ENCODE peak calls at places on chromosomes 13 and 19, in ten cellular contexts. D is activated T-helper 9 cell treated with anti-CD3 and anti-CD28 coated beads, Interleukin-2, amount 50 U/mL, for 16 hours; I is kidney; K is Peyer's patch; Z is stimulated activated CD4-positive, alpha-beta T cell treated with anti-CD3 and anti-CD28 coated beads, Interleukin-15, amount 100 ng/mL, for 1 hour; L is LoVo; X is SK-MEL-5; W is tibial nerve; C is T-helper 9 cell; O is ELR. B is an unnamed sample.

GRCh38 chr19:4303778-4304508 is 455 bp upstream of the FSD1 start:
- DNase-seq in D (no peak), I (no peak), K (no peak), Z (no peak), L (no peak), X (no peak), W (no peak), C (no peak), O (no peak), B (no peak)

GRCh38 chr13:27379694-27380596 is 44.5 kb upstream of the GTF3A start:
- DNase-seq in D (no peak), I (no peak), K (peak), Z (peak), L (peak), X (peak), W (peak), C (peak), O (peak), B (no peak)

GRCh38 chr13:106567421-106568224 is at the start of gene ARGLU1:
- DNase-seq in D (peak), I (peak), K (peak), Z (peak), L (peak), X (peak), W (peak), C (peak), O (peak), B (no peak)

GRCh38 chr19:33719366-33720154 is 77.1 kb upstream of the KCTD15 start:
- DNase-seq in D (no peak), I (peak), K (peak), Z (no peak), L (no peak), X (no peak), W (no peak), C (no peak), O (no peak), B (no peak)

GRCh38 chr19:15136234-15136954 is 29.2 kb downstream of the SYDE1 start:
- DNase-seq in D (no peak), I (no peak), K (no peak), Z (no peak), L (no peak), X (no peak), W (no peak), C (no peak), O (peak), B (no peak)

GRCh38 chr13:40615619-40616018 is 50.8 kb downstream of the FOXO1 start:
- DNase-seq in D (no peak), I (no peak), K (no peak), Z (no peak), L (no peak), X (peak), W (no peak), C (no peak), O (no peak), B (no peak)

GRCh38 chr13:101626925-101627555 is 174.6 kb downstream of the ITGBL1 start:
- DNase-seq in D (peak), I (no peak), K (no peak), Z (no peak), L (no peak), X (no peak), W (no peak), C (no peak), O (peak), B (no peak)

GRCh38 chr13:100527644-100528043 is 60.9 kb downstream of the GGACT start:
- DNase-seq in D (no peak), I (no peak), K (no peak), Z (no peak), L (no peak), X (no peak), W (no peak), C (no peak), O (no peak), B (no peak)

GRCh38 chr13:71621152-71622124 is 245.6 kb downstream of the DACH1 start:
- DNase-seq in D (no peak), I (no peak), K (no peak), Z (no peak), L (no peak), X (no peak), W (no peak), C (no peak), O (no peak), B (no peak)

GRCh38 chr19:42276821-42277220 is 7.8 kb downstream of the CIC start:
- DNase-seq in D (no peak), I (no peak), K (no peak), Z (no peak), L (no peak), X (no peak), W (no peak), C (no peak), O (peak), B (no peak)

GRCh38 chr19:5003781-5004180 is 34.9 kb downstream of the KDM4B start:
- DNase-seq in D (no peak), I (no peak), K (no peak), Z (no peak), L (no peak), X (no peak), W (no peak), C (no peak), O (no peak), B (no peak)

GRCh38 chr13:31518666-31519065 is 220.7 kb upstream of the RXFP2 start:
- DNase-seq in D (no peak), I (no peak), K (no peak), Z (no peak), L (no peak), X (no peak), W (no peak), C (no peak), O (no peak), B (no peak)

GRCh38 chr13:30810261-30810701 is 74.9 kb downstream of the ALOX5AP start:
- DNase-seq in D (no peak), I (peak), K (no peak), Z (no peak), L (no peak), X (no peak), W (no peak), C (no peak), O (no peak), B (no peak)

GRCh38 chr19:7637374-7638256 is 705 bp downstream of the STXBP2 start:
- DNase-seq in D (no peak), I (peak), K (peak), Z (no peak), L (peak), X (no peak), W (no peak), C (no peak), O (no peak), B (no peak)

GRCh38 chr13:114077121-114077937 is 55.1 kb downstream of the RASA3 start:
- DNase-seq in D (no peak), I (peak), K (no peak), Z (no peak), L (no peak), X (no peak), W (no peak), C (no peak), O (no peak), B (no peak)

GRCh38 chr19:48806518-48806817 is 4.4 kb downstream of the BCAT2 start:
- DNase-seq in D (no peak), I (no peak), K (no peak), Z (no peak), L (no peak), X (no peak), W (no peak), C (peak), O (peak), B (peak)

GRCh38 chr13:98994896-98995295 is 17.0 kb upstream of the DOCK9 start:
- DNase-seq in D (no peak), I (no peak), K (no peak), Z (no peak), L (no peak), X (no peak), W (no peak), C (no peak), O (no peak), B (no peak)

GRCh38 chr13:112765734-112766133 is 75.9 kb downstream of the ATP11A start:
- DNase-seq in D (no peak), I (no peak), K (peak), Z (no peak), L (no peak), X (no peak), W (no peak), C (no peak), O (no peak), B (no peak)

GRCh38 chr13:112562786-112563383 is 25.1 kb downstream of the TUBGCP3 start:
- DNase-seq in D (no peak), I (no peak), K (peak), Z (no peak), L (no peak), X (no peak), W (no peak), C (no peak), O (no peak), B (no peak)

GRCh38 chr19:33758541-33759013 is 38.1 kb upstream of the KCTD15 start:
- DNase-seq in D (no peak), I (no peak), K (no peak), Z (no peak), L (peak), X (no peak), W (no peak), C (no peak), O (no peak), B (no peak)

GRCh38 chr13:109646423-109646822 is 140.0 kb downstream of the IRS2 start:
- DNase-seq in D (no peak), I (no peak), K (no peak), Z (no peak), L (no peak), X (no peak), W (no peak), C (no peak), O (no peak), B (no peak)

GRCh38 chr19:53771133-53771532 is 53.0 kb downstream of the NLRP12 start:
- DNase-seq in D (no peak), I (no peak), K (no peak), Z (no peak), L (no peak), X (no peak), W (no peak), C (no peak), O (no peak), B (no peak)

GRCh38 chr13:43285891-43286602 is 262.7 kb downstream of the DNAJC15 start:
- DNase-seq in D (no peak), I (no peak), K (no peak), Z (no peak), L (no peak), X (peak), W (no peak), C (no peak), O (peak), B (no peak)

GRCh38 chr19:50486823-50487515 is 10.3 kb upstream of the GARIN5A start:
- DNase-seq in D (peak), I (peak), K (peak), Z (no peak), L (no peak), X (peak), W (no peak), C (peak), O (peak), B (no peak)

GRCh38 chr19:2015611-2015950 is at the start of gene BTBD2:
- DNase-seq in D (peak), I (peak), K (no peak), Z (no peak), L (peak), X (peak), W (peak), C (peak), O (peak), B (no peak)

GRCh38 chr13:38053896-38054295 is 184.3 kb upstream of the TRPC4 start:
- DNase-seq in D (no peak), I (no peak), K (no peak), Z (no peak), L (no peak), X (no peak), W (no peak), C (no peak), O (no peak), B (no peak)

GRCh38 chr13:106514928-106515634 is 20.4 kb downstream of the EFNB2 start:
- DNase-seq in D (no peak), I (no peak), K (no peak), Z (no peak), L (no peak), X (no peak), W (no peak), C (no peak), O (no peak), B (no peak)

B was measured in SW 1271.